ENCODE peak calls at places on chromosome 13, in nine cellular contexts. X, Z, R, H, J, G, L, U and Q are unnamed samples.

GRCh38 chr13:104477256-104477655 is 1411.0 kb upstream of the SLC10A2 start:
- DNase-seq in U (no peak), X (no peak), J (no peak), L (no peak), R (no peak), Z (no peak), G (no peak), H (no peak), Q (no peak)

GRCh38 chr13:100887729-100888151 is 213.1 kb upstream of the TMTC4 start:
- DNase-seq in J (no peak), Z (no peak), L (no peak), H (no peak), R (no peak), X (no peak), U (no peak), G (peak; percentile 13), Q (no peak)

GRCh38 chr13:37870895-37871550 is 1.5 kb upstream of the TRPC4 start:
- DNase-seq in G (peak; percentile 66), L (no peak), H (no peak), X (no peak), U (no peak), R (no peak), J (no peak), Z (no peak), Q (no peak)

GRCh38 chr13:43698009-43698408 is 88.8 kb downstream of the ENOX1 start:
- DNase-seq in Z (no peak), X (no peak), H (no peak), U (no peak), G (no peak), L (no peak), J (no peak), R (no peak), Q (no peak)

GRCh38 chr13:108508263-108508662 is 121.1 kb upstream of the MYO16 start:
- DNase-seq in R (no peak), H (no peak), U (no peak), L (no peak), Z (no peak), G (peak; percentile 29), X (no peak), J (no peak), Q (no peak)

GRCh38 chr13:112248909-112249592 is 127.1 kb upstream of the SPACA7 start:
- DNase-seq in R (no peak), Z (no peak), H (no peak), L (no peak), U (no peak), J (no peak), X (no peak), G (no peak), Q (no peak)

GRCh38 chr13:108789476-108789875 is 160.1 kb downstream of the MYO16 start:
- DNase-seq in U (no peak), Z (no peak), G (no peak), J (no peak), X (no peak), R (no peak), H (no peak), L (no peak), Q (no peak)

GRCh38 chr13:95296326-95296939 is 4.8 kb downstream of the ABCC4 start:
- DNase-seq in L (peak; percentile 16), Z (no peak), U (peak; percentile 6), H (peak; percentile 4), J (no peak), G (peak; percentile 40), X (peak; percentile 42), R (peak; percentile 4), Q (no peak)

GRCh38 chr13:87798536-87798935 is 127.4 kb downstream of the SLITRK5 start:
- DNase-seq in G (no peak), X (no peak), U (no peak), R (no peak), Z (no peak), H (no peak), J (no peak), L (no peak), Q (no peak)

GRCh38 chr13:59356607-59357006 is 807.1 kb downstream of the DIAPH3 start:
- DNase-seq in Z (no peak), G (no peak), U (no peak), X (peak; percentile 70), R (no peak), L (no peak), H (no peak), J (no peak), Q (no peak)

GRCh38 chr13:27406178-27406939 is 18.1 kb upstream of the GTF3A start:
- DNase-seq in Z (no peak), R (no peak), H (peak; percentile 33), U (no peak), L (peak; percentile 18), J (no peak), G (peak; percentile 45), X (no peak), Q (peak; percentile 44)